ENCODE peak calls at places on chromosomes 6 and 20, in five cellular contexts. One of them, this sample, is unnamed.
A peak's percentile ranks its signal among the peaks of the same experiment; 100 is the strongest.

GRCh38 chr6:107218142-107218541 is 102.8 kb upstream of the BEND3 start:
- DNase-seq in A549: no peak
- DNase-seq in body of pancreas: no peak
- DNase-seq in HFF-Myc: no peak
- DNase-seq in heart right ventricle: no peak
- DNase-seq in this sample: no peak

GRCh38 chr6:42390228-42390934 is 61.3 kb downstream of the TRERF1 start:
- DNase-seq in A549: no peak
- DNase-seq in body of pancreas: no peak
- DNase-seq in HFF-Myc: no peak
- DNase-seq in heart right ventricle: no peak
- DNase-seq in this sample: no peak

GRCh38 chr20:33444797-33445560 is 1.4 kb upstream of the SNTA1 start:
- DNase-seq in A549: peak; percentile 36
- DNase-seq in body of pancreas: peak; percentile 38
- DNase-seq in HFF-Myc: no peak
- DNase-seq in heart right ventricle: peak; percentile 23
- DNase-seq in this sample: no peak

GRCh38 chr6:81553246-81553645 is 199.2 kb downstream of the TENT5A start:
- DNase-seq in A549: no peak
- DNase-seq in body of pancreas: no peak
- DNase-seq in HFF-Myc: no peak
- DNase-seq in heart right ventricle: no peak
- DNase-seq in this sample: no peak

GRCh38 chr6:170438861-170439260 is 114.2 kb downstream of the PSMB1 start:
- DNase-seq in A549: no peak
- DNase-seq in body of pancreas: no peak
- DNase-seq in HFF-Myc: no peak
- DNase-seq in heart right ventricle: no peak
- DNase-seq in this sample: peak; percentile 51

GRCh38 chr6:26086214-26086613 is 1.0 kb upstream of the HFE start:
- DNase-seq in A549: no peak
- DNase-seq in body of pancreas: no peak
- DNase-seq in HFF-Myc: no peak
- DNase-seq in heart right ventricle: no peak
- DNase-seq in this sample: no peak

GRCh38 chr6:107491059-107491609 is 1.2 kb downstream of the SOBP start:
- DNase-seq in A549: peak; percentile 3
- DNase-seq in body of pancreas: peak; percentile 49
- DNase-seq in HFF-Myc: no peak
- DNase-seq in heart right ventricle: peak; percentile 85
- DNase-seq in this sample: no peak

GRCh38 chr6:11335826-11336225 is 103.4 kb upstream of the NEDD9 start:
- DNase-seq in A549: no peak
- DNase-seq in body of pancreas: no peak
- DNase-seq in HFF-Myc: no peak
- DNase-seq in heart right ventricle: no peak
- DNase-seq in this sample: no peak

GRCh38 chr6:15066433-15067337 is 179.2 kb upstream of the JARID2 start:
- DNase-seq in A549: peak; percentile 7
- DNase-seq in body of pancreas: no peak
- DNase-seq in HFF-Myc: peak; percentile 55
- DNase-seq in heart right ventricle: no peak
- DNase-seq in this sample: no peak

GRCh38 chr20:62929051-62929538 is 2.8 kb upstream of the DIDO1 start:
- DNase-seq in A549: no peak
- DNase-seq in body of pancreas: peak; percentile 82
- DNase-seq in HFF-Myc: no peak
- DNase-seq in heart right ventricle: peak; percentile 81
- DNase-seq in this sample: no peak

GRCh38 chr20:14925286-14925685 is 587.9 kb upstream of the FLRT3 start:
- DNase-seq in A549: no peak
- DNase-seq in body of pancreas: no peak
- DNase-seq in HFF-Myc: no peak
- DNase-seq in heart right ventricle: no peak
- DNase-seq in this sample: no peak

GRCh38 chr6:71168233-71168765 is 120.3 kb upstream of the OGFRL1 start:
- DNase-seq in A549: no peak
- DNase-seq in body of pancreas: no peak
- DNase-seq in HFF-Myc: no peak
- DNase-seq in heart right ventricle: no peak
- DNase-seq in this sample: no peak

GRCh38 chr20:34180460-34181108 is 60.6 kb upstream of the ASIP start:
- DNase-seq in A549: no peak
- DNase-seq in body of pancreas: peak; percentile 21
- DNase-seq in HFF-Myc: no peak
- DNase-seq in heart right ventricle: no peak
- DNase-seq in this sample: no peak

GRCh38 chr6:154487367-154488275 is 22.9 kb downstream of the CNKSR3 start:
- DNase-seq in A549: no peak
- DNase-seq in body of pancreas: no peak
- DNase-seq in HFF-Myc: no peak
- DNase-seq in heart right ventricle: no peak
- DNase-seq in this sample: no peak

GRCh38 chr6:35650015-35650414 is 38.7 kb downstream of the FKBP5 start:
- DNase-seq in A549: no peak
- DNase-seq in body of pancreas: no peak
- DNase-seq in HFF-Myc: no peak
- DNase-seq in heart right ventricle: no peak
- DNase-seq in this sample: no peak

GRCh38 chr20:31497838-31498540 is 16.3 kb upstream of the HM13 start:
- DNase-seq in A549: no peak
- DNase-seq in body of pancreas: no peak
- DNase-seq in HFF-Myc: no peak
- DNase-seq in heart right ventricle: peak; percentile 73
- DNase-seq in this sample: no peak

GRCh38 chr6:143159001-143159400 is 98.3 kb downstream of the AIG1 start:
- DNase-seq in A549: no peak
- DNase-seq in body of pancreas: no peak
- DNase-seq in HFF-Myc: no peak
- DNase-seq in heart right ventricle: no peak
- DNase-seq in this sample: no peak

DNA sequence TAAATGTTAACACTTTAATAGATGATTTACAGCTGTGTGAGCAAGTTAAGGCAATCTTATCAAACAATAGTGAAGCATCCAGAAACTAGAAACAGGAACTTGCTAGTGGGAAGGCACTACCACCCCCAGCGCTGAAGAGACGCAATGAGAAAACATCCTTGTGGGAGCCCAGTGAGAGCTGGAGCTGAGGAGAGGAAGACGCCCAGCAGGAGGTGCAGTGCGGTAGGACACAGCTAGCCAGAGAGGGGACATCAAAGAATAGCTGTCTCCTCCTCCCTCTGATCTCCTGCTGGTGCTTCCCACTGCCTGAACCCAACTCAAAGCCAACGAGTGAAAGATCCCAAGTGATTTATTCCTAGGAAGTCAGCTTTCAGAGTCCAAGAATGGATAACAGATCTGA is 140.3 kb downstream of the COL12A1 start:
- DNase-seq in A549: peak; percentile 21
- DNase-seq in body of pancreas: no peak
- DNase-seq in HFF-Myc: no peak
- DNase-seq in heart right ventricle: no peak
- DNase-seq in this sample: no peak
- TF ChIP-seq CTCF in A549: no peak
- TF ChIP-seq CTCF in body of pancreas: no peak
- TF ChIP-seq CTCF in HFF-Myc: peak; percentile 22
- TF ChIP-seq CTCF in heart right ventricle: no peak
- TF ChIP-seq CTCF in this sample: peak; percentile 40

GRCh38 chr6:120279706-120280105 is 930.1 kb upstream of the MAN1A1 start:
- DNase-seq in A549: no peak
- DNase-seq in body of pancreas: no peak
- DNase-seq in HFF-Myc: no peak
- DNase-seq in heart right ventricle: no peak
- DNase-seq in this sample: no peak

GRCh38 chr6:120272038-120272437 is 922.5 kb upstream of the MAN1A1 start:
- DNase-seq in A549: no peak
- DNase-seq in body of pancreas: no peak
- DNase-seq in HFF-Myc: no peak
- DNase-seq in heart right ventricle: no peak
- DNase-seq in this sample: no peak

GRCh38 chr6:120274547-120274946 is 925.0 kb upstream of the MAN1A1 start:
- DNase-seq in A549: no peak
- DNase-seq in body of pancreas: no peak
- DNase-seq in HFF-Myc: no peak
- DNase-seq in heart right ventricle: no peak
- DNase-seq in this sample: no peak
- TF ChIP-seq CTCF in A549: no peak
- TF ChIP-seq CTCF in body of pancreas: no peak
- TF ChIP-seq CTCF in HFF-Myc: no peak
- TF ChIP-seq CTCF in heart right ventricle: no peak
- TF ChIP-seq CTCF in this sample: no peak

GRCh38 chr20:49821850-49822249 is 9.2 kb downstream of the SLC9A8 start:
- DNase-seq in A549: no peak
- DNase-seq in body of pancreas: no peak
- DNase-seq in HFF-Myc: peak; percentile 11
- DNase-seq in heart right ventricle: no peak
- DNase-seq in this sample: no peak

GRCh38 chr20:49821381-49821780 is 8.8 kb downstream of the SLC9A8 start:
- DNase-seq in A549: no peak
- DNase-seq in body of pancreas: no peak
- DNase-seq in HFF-Myc: no peak
- DNase-seq in heart right ventricle: no peak
- DNase-seq in this sample: no peak

GRCh38 chr20:49823152-49823847 is 10.7 kb downstream of the SLC9A8 start:
- DNase-seq in A549: no peak
- DNase-seq in body of pancreas: no peak
- DNase-seq in HFF-Myc: no peak
- DNase-seq in heart right ventricle: no peak
- DNase-seq in this sample: peak; percentile 3

GRCh38 chr20:49824206-49824605 is 11.6 kb downstream of the SLC9A8 start:
- DNase-seq in A549: no peak
- DNase-seq in body of pancreas: no peak
- DNase-seq in HFF-Myc: no peak
- DNase-seq in heart right ventricle: no peak
- DNase-seq in this sample: no peak

DNA sequence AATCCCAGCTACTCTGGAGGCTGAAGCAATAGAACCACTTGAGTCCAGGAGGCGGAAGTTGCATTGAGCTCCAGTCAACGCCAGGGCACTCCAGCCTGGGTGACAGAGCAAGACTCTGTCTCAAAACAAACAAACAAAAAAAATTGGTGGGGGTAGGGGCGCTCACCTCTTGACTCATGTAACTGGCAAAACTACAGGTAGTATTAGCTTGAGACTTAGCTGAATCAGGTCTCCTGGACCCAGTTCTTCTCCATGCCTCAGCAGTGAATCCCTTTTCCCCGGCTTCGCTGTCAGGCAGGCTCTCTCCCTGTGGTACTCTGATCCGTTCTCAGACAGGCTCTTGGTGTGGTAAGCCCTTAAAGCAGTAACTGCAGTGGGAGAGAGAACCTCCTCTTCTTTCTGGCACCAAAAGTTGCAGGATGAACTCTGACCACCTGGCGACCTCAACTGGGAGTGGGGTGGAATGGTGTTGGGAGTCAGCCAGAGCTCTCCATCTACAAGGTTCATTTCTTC is 12.9 kb downstream of the SLC9A8 start:
- DNase-seq in A549: no peak
- DNase-seq in body of pancreas: no peak
- DNase-seq in HFF-Myc: no peak
- DNase-seq in heart right ventricle: no peak
- DNase-seq in this sample: no peak
- TF ChIP-seq CTCF in A549: peak; percentile 5
- TF ChIP-seq CTCF in body of pancreas: no peak
- TF ChIP-seq CTCF in HFF-Myc: no peak
- TF ChIP-seq CTCF in heart right ventricle: no peak
- TF ChIP-seq CTCF in this sample: no peak

DNA sequence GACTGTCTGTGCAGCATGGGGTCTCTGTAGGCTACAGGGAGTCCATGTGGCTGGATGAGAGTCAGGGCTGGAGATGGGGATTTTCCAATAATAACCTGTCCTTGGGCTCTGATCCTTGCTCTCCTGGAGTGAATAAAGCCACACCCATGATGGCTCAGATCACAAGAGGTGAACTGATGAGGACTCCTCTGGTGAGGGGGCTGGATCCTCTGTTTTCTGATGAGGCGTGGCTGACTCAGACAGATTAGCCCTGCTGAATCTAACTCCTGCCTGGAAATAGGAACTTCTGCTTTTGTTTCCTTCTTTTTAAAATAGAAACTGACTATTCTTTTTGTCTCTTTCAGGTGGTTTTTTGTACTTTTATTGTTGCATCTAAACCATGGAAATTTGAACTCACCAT is 27.0 kb downstream of the CST9L start:
- DNase-seq in A549: no peak
- DNase-seq in body of pancreas: no peak
- DNase-seq in HFF-Myc: no peak
- DNase-seq in heart right ventricle: no peak
- DNase-seq in this sample: no peak
- TF ChIP-seq CTCF in A549: no peak
- TF ChIP-seq CTCF in body of pancreas: no peak
- TF ChIP-seq CTCF in HFF-Myc: no peak
- TF ChIP-seq CTCF in heart right ventricle: no peak
- TF ChIP-seq CTCF in this sample: no peak

GRCh38 chr6:2732503-2733089 is 18.1 kb downstream of the MYLK4 start:
- DNase-seq in A549: no peak
- DNase-seq in body of pancreas: no peak
- DNase-seq in HFF-Myc: no peak
- DNase-seq in heart right ventricle: no peak
- DNase-seq in this sample: no peak

GRCh38 chr6:2733736-2734480 is 16.8 kb downstream of the MYLK4 start:
- DNase-seq in A549: no peak
- DNase-seq in body of pancreas: no peak
- DNase-seq in HFF-Myc: no peak
- DNase-seq in heart right ventricle: peak; percentile 62
- DNase-seq in this sample: no peak

GRCh38 chr6:2731281-2731909 is 19.3 kb downstream of the MYLK4 start:
- DNase-seq in A549: no peak
- DNase-seq in body of pancreas: no peak
- DNase-seq in HFF-Myc: no peak
- DNase-seq in heart right ventricle: no peak
- DNase-seq in this sample: no peak

GRCh38 chr6:2734517-2735076 is 16.1 kb downstream of the MYLK4 start:
- DNase-seq in A549: no peak
- DNase-seq in body of pancreas: no peak
- DNase-seq in HFF-Myc: no peak
- DNase-seq in heart right ventricle: no peak
- DNase-seq in this sample: no peak

DNA sequence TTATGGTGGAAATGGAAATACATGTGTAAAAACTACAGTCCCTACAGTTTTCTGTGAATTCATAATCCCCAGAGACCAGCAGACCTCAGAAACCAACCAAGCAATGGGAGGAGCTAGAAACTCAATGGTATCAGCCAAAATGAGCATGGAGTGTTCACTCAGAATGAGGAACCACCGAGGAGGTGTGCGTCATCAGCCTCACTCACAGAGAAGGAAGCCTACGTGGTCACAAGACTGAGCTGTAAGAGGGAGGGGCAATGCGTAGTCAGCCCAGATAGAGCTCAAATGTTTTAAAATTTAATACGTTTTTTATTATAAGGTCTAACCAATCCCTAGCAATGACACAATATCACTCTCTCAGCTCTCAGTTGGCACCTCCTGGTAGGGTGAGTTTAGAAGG is 17.4 kb downstream of the MYLK4 start:
- DNase-seq in A549: no peak
- DNase-seq in body of pancreas: no peak
- DNase-seq in HFF-Myc: no peak
- DNase-seq in heart right ventricle: peak; percentile 42
- DNase-seq in this sample: no peak
- TF ChIP-seq CTCF in A549: no peak
- TF ChIP-seq CTCF in body of pancreas: no peak
- TF ChIP-seq CTCF in HFF-Myc: no peak
- TF ChIP-seq CTCF in heart right ventricle: no peak
- TF ChIP-seq CTCF in this sample: no peak

This sample was measured in osteocyte.